ENCODE peak calls at places on chromosomes 4 and X, in ten cellular contexts. One of them, this sample, is unnamed.

GRCh38 chr4:70300215-70300614 is 34.6 kb upstream of the CABS1 start:
- DNase-seq in KG1: no peak
- DNase-seq in iris pigment epithelial cell: no peak
- DNase-seq in GM12864: no peak
- DNase-seq in NCI-H1417 treated with DMSO at 0.1 percent for 48 hours: no peak
- DNase-seq in D341Med: no peak
- DNase-seq in cardiac muscle cell: no peak
- DNase-seq in GM12891: no peak
- DNase-seq in mucosa of descending colon: no peak
- DNase-seq in tibial artery: no peak
- DNase-seq in this sample: no peak

GRCh38 chr4:72997409-72997808 is 72.1 kb downstream of the COX18 start:
- DNase-seq in D341Med: no peak
- DNase-seq in NCI-H1417 treated with DMSO at 0.1 percent for 48 hours: no peak
- DNase-seq in mucosa of descending colon: no peak
- DNase-seq in iris pigment epithelial cell: peak; percentile 43
- DNase-seq in KG1: no peak
- DNase-seq in GM12891: no peak
- DNase-seq in cardiac muscle cell: peak; percentile 17
- DNase-seq in GM12864: no peak
- DNase-seq in tibial artery: no peak
- DNase-seq in this sample: peak; percentile 5

GRCh38 chrX:48090123-48090522 is 18.7 kb upstream of the ZNF630 start:
- DNase-seq in GM12891: no peak
- DNase-seq in cardiac muscle cell: no peak
- DNase-seq in mucosa of descending colon: no peak
- DNase-seq in tibial artery: no peak
- DNase-seq in GM12864: no peak
- DNase-seq in D341Med: no peak
- DNase-seq in NCI-H1417 treated with DMSO at 0.1 percent for 48 hours: no peak
- DNase-seq in KG1: no peak
- DNase-seq in iris pigment epithelial cell: peak; percentile 10
- DNase-seq in this sample: no peak

GRCh38 chr4:16225996-16226815 is at the start of gene TAPT1:
- DNase-seq in D341Med: peak; percentile 92
- DNase-seq in KG1: peak; percentile 16
- DNase-seq in GM12891: peak; percentile 69
- DNase-seq in mucosa of descending colon: peak; percentile 85
- DNase-seq in GM12864: no peak
- DNase-seq in iris pigment epithelial cell: peak; percentile 55
- DNase-seq in tibial artery: peak; percentile 92
- DNase-seq in cardiac muscle cell: peak; percentile 73
- DNase-seq in NCI-H1417 treated with DMSO at 0.1 percent for 48 hours: no peak
- DNase-seq in this sample: peak; percentile 77

GRCh38 chr4:65968873-65969272 is 298.6 kb upstream of the EPHA5 start:
- DNase-seq in D341Med: no peak
- DNase-seq in iris pigment epithelial cell: peak; percentile 37
- DNase-seq in GM12891: no peak
- DNase-seq in mucosa of descending colon: no peak
- DNase-seq in cardiac muscle cell: peak; percentile 6
- DNase-seq in tibial artery: no peak
- DNase-seq in KG1: no peak
- DNase-seq in GM12864: no peak
- DNase-seq in NCI-H1417 treated with DMSO at 0.1 percent for 48 hours: no peak
- DNase-seq in this sample: no peak

GRCh38 chr4:6649216-6649615 is 8.7 kb downstream of the MRFAP1 start:
- DNase-seq in D341Med: no peak
- DNase-seq in iris pigment epithelial cell: no peak
- DNase-seq in GM12864: no peak
- DNase-seq in mucosa of descending colon: no peak
- DNase-seq in KG1: no peak
- DNase-seq in tibial artery: no peak
- DNase-seq in GM12891: no peak
- DNase-seq in cardiac muscle cell: no peak
- DNase-seq in NCI-H1417 treated with DMSO at 0.1 percent for 48 hours: no peak
- DNase-seq in this sample: no peak

GRCh38 chrX:136250191-136251041 is 784 bp downstream of the MAP7D3 start:
- DNase-seq in iris pigment epithelial cell: peak; percentile 40
- DNase-seq in cardiac muscle cell: peak; percentile 24
- DNase-seq in tibial artery: no peak
- DNase-seq in D341Med: peak; percentile 58
- DNase-seq in mucosa of descending colon: no peak
- DNase-seq in NCI-H1417 treated with DMSO at 0.1 percent for 48 hours: no peak
- DNase-seq in KG1: no peak
- DNase-seq in GM12864: no peak
- DNase-seq in GM12891: no peak
- DNase-seq in this sample: no peak

GRCh38 chrX:32448320-32448719 is 763.0 kb downstream of the DMD start:
- DNase-seq in GM12891: no peak
- DNase-seq in tibial artery: no peak
- DNase-seq in NCI-H1417 treated with DMSO at 0.1 percent for 48 hours: no peak
- DNase-seq in mucosa of descending colon: peak; percentile 1
- DNase-seq in cardiac muscle cell: peak; percentile 0
- DNase-seq in GM12864: peak; percentile 5
- DNase-seq in iris pigment epithelial cell: peak; percentile 10
- DNase-seq in KG1: peak; percentile 7
- DNase-seq in D341Med: no peak
- DNase-seq in this sample: no peak

GRCh38 chrX:20066968-20067708 is 49.6 kb downstream of the MAP7D2 start:
- DNase-seq in NCI-H1417 treated with DMSO at 0.1 percent for 48 hours: no peak
- DNase-seq in mucosa of descending colon: peak; percentile 15
- DNase-seq in iris pigment epithelial cell: peak; percentile 68
- DNase-seq in GM12891: peak; percentile 26
- DNase-seq in tibial artery: no peak
- DNase-seq in D341Med: peak; percentile 44
- DNase-seq in GM12864: no peak
- DNase-seq in cardiac muscle cell: peak; percentile 53
- DNase-seq in KG1: no peak
- DNase-seq in this sample: peak; percentile 53

GRCh38 chr4:105474110-105474518 is 252 bp upstream of the PPA2 start:
- DNase-seq in tibial artery: peak; percentile 92
- DNase-seq in NCI-H1417 treated with DMSO at 0.1 percent for 48 hours: no peak
- DNase-seq in D341Med: peak; percentile 96
- DNase-seq in cardiac muscle cell: peak; percentile 91
- DNase-seq in KG1: no peak
- DNase-seq in iris pigment epithelial cell: peak; percentile 82
- DNase-seq in mucosa of descending colon: peak; percentile 91
- DNase-seq in GM12864: no peak
- DNase-seq in GM12891: peak; percentile 71
- DNase-seq in this sample: peak; percentile 74

GRCh38 chrX:1597345-1598020 is 6.1 kb downstream of the AKAP17A start:
- DNase-seq in mucosa of descending colon: no peak
- DNase-seq in NCI-H1417 treated with DMSO at 0.1 percent for 48 hours: no peak
- DNase-seq in GM12891: no peak
- DNase-seq in iris pigment epithelial cell: no peak
- DNase-seq in cardiac muscle cell: no peak
- DNase-seq in KG1: no peak
- DNase-seq in D341Med: peak; percentile 14
- DNase-seq in tibial artery: no peak
- DNase-seq in GM12864: no peak
- DNase-seq in this sample: no peak

GRCh38 chr4:103754844-103755243 is 35.1 kb upstream of the TACR3 start:
- DNase-seq in KG1: no peak
- DNase-seq in mucosa of descending colon: peak; percentile 49
- DNase-seq in iris pigment epithelial cell: peak; percentile 6
- DNase-seq in NCI-H1417 treated with DMSO at 0.1 percent for 48 hours: no peak
- DNase-seq in GM12864: no peak
- DNase-seq in D341Med: peak; percentile 58
- DNase-seq in cardiac muscle cell: no peak
- DNase-seq in GM12891: no peak
- DNase-seq in tibial artery: no peak
- DNase-seq in this sample: no peak

GRCh38 chr4:25779021-25779420 is 83.8 kb downstream of the SEL1L3 start:
- DNase-seq in tibial artery: no peak
- DNase-seq in GM12864: no peak
- DNase-seq in mucosa of descending colon: no peak
- DNase-seq in GM12891: no peak
- DNase-seq in cardiac muscle cell: no peak
- DNase-seq in NCI-H1417 treated with DMSO at 0.1 percent for 48 hours: no peak
- DNase-seq in KG1: no peak
- DNase-seq in iris pigment epithelial cell: peak; percentile 73
- DNase-seq in D341Med: no peak
- DNase-seq in this sample: no peak

This sample was measured in G401.